ENCODE peak calls at places on chromosomes 6 and 20, in seven cellular contexts. One of them, this sample, is unnamed.

GRCh38 chr6:160634706-160635105 is 29.4 kb downstream of the LPA start:
- DNase-seq in GM12865: no peak
- DNase-seq in PC-3: no peak
- DNase-seq in AG10803: no peak
- DNase-seq in CD14-positive monocyte: no peak
- DNase-seq in testis: no peak
- DNase-seq in fibroblast of the aortic adventitia: no peak
- DNase-seq in this sample: peak

GRCh38 chr6:170295519-170296422 is 4.9 kb upstream of the DLL1 start:
- DNase-seq in AG10803: no peak
- DNase-seq in CD14-positive monocyte: no peak
- DNase-seq in PC-3: peak
- DNase-seq in testis: peak
- DNase-seq in GM12865: peak
- DNase-seq in fibroblast of the aortic adventitia: no peak
- DNase-seq in this sample: peak

GRCh38 chr6:52416629-52417151 is 3.5 kb upstream of the EFHC1 start:
- DNase-seq in AG10803: peak
- DNase-seq in PC-3: peak
- DNase-seq in GM12865: peak
- DNase-seq in CD14-positive monocyte: no peak
- DNase-seq in testis: no peak
- DNase-seq in fibroblast of the aortic adventitia: peak
- DNase-seq in this sample: peak

GRCh38 chr6:139133272-139133671 is 1.6 kb upstream of the HECA start:
- DNase-seq in GM12865: peak
- DNase-seq in testis: peak
- DNase-seq in PC-3: no peak
- DNase-seq in fibroblast of the aortic adventitia: peak
- DNase-seq in AG10803: peak
- DNase-seq in CD14-positive monocyte: no peak
- DNase-seq in this sample: no peak

GRCh38 chr6:56649782-56650181 is 7.1 kb upstream of the DST start:
- DNase-seq in CD14-positive monocyte: no peak
- DNase-seq in fibroblast of the aortic adventitia: no peak
- DNase-seq in testis: no peak
- DNase-seq in AG10803: no peak
- DNase-seq in GM12865: no peak
- DNase-seq in PC-3: peak
- DNase-seq in this sample: no peak

GRCh38 chr6:158037771-158038170 is 56.1 kb downstream of the SYNJ2 start:
- DNase-seq in AG10803: no peak
- DNase-seq in testis: no peak
- DNase-seq in GM12865: no peak
- DNase-seq in PC-3: no peak
- DNase-seq in CD14-positive monocyte: no peak
- DNase-seq in fibroblast of the aortic adventitia: no peak
- DNase-seq in this sample: no peak

GRCh38 chr6:170522565-170523183 is 30.4 kb downstream of the PSMB1 start:
- DNase-seq in fibroblast of the aortic adventitia: peak
- DNase-seq in testis: no peak
- DNase-seq in CD14-positive monocyte: no peak
- DNase-seq in AG10803: no peak
- DNase-seq in GM12865: no peak
- DNase-seq in PC-3: peak
- DNase-seq in this sample: peak

GRCh38 chr20:7859371-7859802 is 80.9 kb downstream of the HAO1 start:
- DNase-seq in PC-3: peak
- DNase-seq in AG10803: peak
- DNase-seq in fibroblast of the aortic adventitia: peak
- DNase-seq in testis: peak
- DNase-seq in GM12865: peak
- DNase-seq in CD14-positive monocyte: no peak
- DNase-seq in this sample: peak

GRCh38 chr6:27582928-27583725 is 110.2 kb upstream of the ZNF184 start:
- DNase-seq in PC-3: peak
- DNase-seq in GM12865: peak
- DNase-seq in CD14-positive monocyte: no peak
- DNase-seq in AG10803: peak
- DNase-seq in testis: no peak
- DNase-seq in fibroblast of the aortic adventitia: peak
- DNase-seq in this sample: no peak

GRCh38 chr6:110990835-110991576 is 9.2 kb downstream of the RPF2 start:
- DNase-seq in testis: no peak
- DNase-seq in PC-3: no peak
- DNase-seq in AG10803: no peak
- DNase-seq in GM12865: no peak
- DNase-seq in CD14-positive monocyte: no peak
- DNase-seq in fibroblast of the aortic adventitia: no peak
- DNase-seq in this sample: no peak
- TF ChIP-seq CTCF in testis: no peak
- TF ChIP-seq CTCF in PC-3: no peak
- TF ChIP-seq CTCF in AG10803: no peak
- TF ChIP-seq CTCF in GM12865: no peak
- TF ChIP-seq CTCF in CD14-positive monocyte: no peak
- TF ChIP-seq CTCF in fibroblast of the aortic adventitia: no peak
- TF ChIP-seq CTCF in this sample: no peak

GRCh38 chr20:61604494-61604893 is 352.4 kb downstream of the CDH4 start:
- DNase-seq in AG10803: no peak
- DNase-seq in CD14-positive monocyte: no peak
- DNase-seq in fibroblast of the aortic adventitia: no peak
- DNase-seq in testis: no peak
- DNase-seq in GM12865: no peak
- DNase-seq in PC-3: no peak
- DNase-seq in this sample: no peak

GRCh38 chr20:61608275-61609085 is 356.4 kb downstream of the CDH4 start:
- DNase-seq in AG10803: no peak
- DNase-seq in testis: peak
- DNase-seq in GM12865: no peak
- DNase-seq in PC-3: peak
- DNase-seq in fibroblast of the aortic adventitia: no peak
- DNase-seq in CD14-positive monocyte: no peak
- DNase-seq in this sample: no peak

GRCh38 chr20:61603715-61604114 is 351.7 kb downstream of the CDH4 start:
- DNase-seq in AG10803: no peak
- DNase-seq in testis: no peak
- DNase-seq in fibroblast of the aortic adventitia: no peak
- DNase-seq in CD14-positive monocyte: no peak
- DNase-seq in GM12865: no peak
- DNase-seq in PC-3: no peak
- DNase-seq in this sample: no peak

GRCh38 chr20:61605283-61605682 is 353.2 kb downstream of the CDH4 start:
- DNase-seq in testis: no peak
- DNase-seq in AG10803: no peak
- DNase-seq in GM12865: no peak
- DNase-seq in PC-3: no peak
- DNase-seq in fibroblast of the aortic adventitia: no peak
- DNase-seq in CD14-positive monocyte: no peak
- DNase-seq in this sample: no peak

GRCh38 chr20:61605862-61606557 is 353.9 kb downstream of the CDH4 start:
- DNase-seq in GM12865: no peak
- DNase-seq in PC-3: no peak
- DNase-seq in testis: no peak
- DNase-seq in AG10803: no peak
- DNase-seq in fibroblast of the aortic adventitia: no peak
- DNase-seq in CD14-positive monocyte: no peak
- DNase-seq in this sample: no peak
- TF ChIP-seq CTCF in GM12865: no peak
- TF ChIP-seq CTCF in PC-3: no peak
- TF ChIP-seq CTCF in testis: no peak
- TF ChIP-seq CTCF in AG10803: no peak
- TF ChIP-seq CTCF in fibroblast of the aortic adventitia: no peak
- TF ChIP-seq CTCF in CD14-positive monocyte: no peak
- TF ChIP-seq CTCF in this sample: no peak

GRCh38 chr20:47782920-47783552 is 2.2 kb downstream of the SULF2 start:
- DNase-seq in fibroblast of the aortic adventitia: no peak
- DNase-seq in CD14-positive monocyte: no peak
- DNase-seq in AG10803: no peak
- DNase-seq in PC-3: no peak
- DNase-seq in GM12865: no peak
- DNase-seq in testis: no peak
- DNase-seq in this sample: no peak
- TF ChIP-seq CTCF in fibroblast of the aortic adventitia: no peak
- TF ChIP-seq CTCF in CD14-positive monocyte: no peak
- TF ChIP-seq CTCF in AG10803: no peak
- TF ChIP-seq CTCF in PC-3: peak
- TF ChIP-seq CTCF in GM12865: no peak
- TF ChIP-seq CTCF in testis: peak
- TF ChIP-seq CTCF in this sample: peak

DNA sequence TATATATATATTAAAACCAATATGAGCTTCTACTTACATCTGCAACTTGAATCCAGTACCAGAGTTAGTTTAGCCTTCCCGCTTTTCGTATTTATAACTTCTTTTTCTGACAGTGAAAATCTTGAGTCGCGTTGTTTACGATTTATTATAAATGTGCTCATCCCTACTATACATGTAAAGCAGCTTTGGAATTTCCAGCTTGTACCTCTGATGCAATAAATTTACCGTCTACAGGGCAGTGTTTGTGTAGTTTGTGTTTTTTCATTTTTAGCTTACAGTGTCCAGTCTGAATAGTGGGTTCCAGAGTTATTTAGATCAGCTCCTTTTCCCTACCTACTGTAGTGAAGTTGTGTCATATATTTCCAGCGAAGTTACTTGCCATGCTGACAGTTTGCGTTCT is 66.3 kb downstream of the TIAM2 start:
- DNase-seq in testis: no peak
- DNase-seq in fibroblast of the aortic adventitia: no peak
- DNase-seq in GM12865: no peak
- DNase-seq in CD14-positive monocyte: no peak
- DNase-seq in PC-3: no peak
- DNase-seq in AG10803: no peak
- DNase-seq in this sample: no peak
- TF ChIP-seq CTCF in testis: no peak
- TF ChIP-seq CTCF in fibroblast of the aortic adventitia: no peak
- TF ChIP-seq CTCF in GM12865: no peak
- TF ChIP-seq CTCF in CD14-positive monocyte: no peak
- TF ChIP-seq CTCF in PC-3: no peak
- TF ChIP-seq CTCF in AG10803: no peak
- TF ChIP-seq CTCF in this sample: no peak

GRCh38 chr6:34527751-34528670 is 28.1 kb downstream of the SPDEF start:
- DNase-seq in CD14-positive monocyte: no peak
- DNase-seq in PC-3: no peak
- DNase-seq in AG10803: no peak
- DNase-seq in fibroblast of the aortic adventitia: no peak
- DNase-seq in testis: no peak
- DNase-seq in GM12865: no peak
- DNase-seq in this sample: no peak

GRCh38 chr6:34530753-34531365 is 25.3 kb downstream of the SPDEF start:
- DNase-seq in AG10803: no peak
- DNase-seq in PC-3: no peak
- DNase-seq in GM12865: no peak
- DNase-seq in testis: no peak
- DNase-seq in fibroblast of the aortic adventitia: no peak
- DNase-seq in CD14-positive monocyte: no peak
- DNase-seq in this sample: no peak

GRCh38 chr6:34526992-34527728 is 29.0 kb downstream of the SPDEF start:
- DNase-seq in AG10803: peak
- DNase-seq in GM12865: peak
- DNase-seq in fibroblast of the aortic adventitia: peak
- DNase-seq in CD14-positive monocyte: peak
- DNase-seq in PC-3: peak
- DNase-seq in testis: peak
- DNase-seq in this sample: peak

GRCh38 chr6:34529665-34530327 is 26.3 kb downstream of the SPDEF start:
- DNase-seq in testis: peak
- DNase-seq in GM12865: no peak
- DNase-seq in CD14-positive monocyte: no peak
- DNase-seq in AG10803: no peak
- DNase-seq in fibroblast of the aortic adventitia: no peak
- DNase-seq in PC-3: peak
- DNase-seq in this sample: no peak

DNA sequence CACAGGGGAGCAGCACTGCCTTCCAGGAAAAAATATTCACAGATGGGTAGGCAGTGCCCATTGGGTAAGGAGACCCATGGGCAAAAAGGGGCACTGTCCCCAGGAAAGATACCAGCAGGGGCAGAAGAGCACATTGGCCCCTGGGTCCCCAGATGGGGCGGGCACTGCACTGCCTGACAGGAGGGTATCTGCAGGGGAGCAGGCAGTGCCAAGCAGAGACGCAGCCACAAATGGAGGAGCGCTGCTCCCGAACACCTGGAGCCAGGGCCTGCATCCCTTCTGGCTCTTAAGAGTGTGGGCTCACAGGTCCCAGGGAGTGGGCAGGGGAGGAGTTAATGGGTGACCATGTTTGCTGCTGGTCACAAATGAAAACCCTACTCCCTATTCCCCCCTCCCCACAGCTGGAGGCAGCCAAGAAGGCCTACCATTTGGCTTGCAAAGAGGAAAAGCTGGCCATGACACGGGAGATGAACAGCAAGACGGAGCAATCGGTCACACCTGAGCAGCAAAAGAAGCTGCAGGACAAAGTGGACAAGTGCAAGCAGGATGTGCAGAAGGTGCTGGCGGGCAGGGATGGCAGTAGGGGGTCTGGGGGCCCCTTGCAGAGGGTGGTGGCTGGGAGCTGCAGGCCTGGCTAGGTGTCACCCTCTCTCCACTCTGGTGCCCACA is 27.0 kb downstream of the SPDEF start:
- DNase-seq in testis: no peak
- DNase-seq in fibroblast of the aortic adventitia: no peak
- DNase-seq in PC-3: no peak
- DNase-seq in GM12865: no peak
- DNase-seq in AG10803: no peak
- DNase-seq in CD14-positive monocyte: no peak
- DNase-seq in this sample: no peak
- TF ChIP-seq CTCF in testis: no peak
- TF ChIP-seq CTCF in fibroblast of the aortic adventitia: no peak
- TF ChIP-seq CTCF in PC-3: no peak
- TF ChIP-seq CTCF in GM12865: no peak
- TF ChIP-seq CTCF in AG10803: no peak
- TF ChIP-seq CTCF in CD14-positive monocyte: no peak
- TF ChIP-seq CTCF in this sample: no peak

This sample was measured in GM10248.